ENCODE peak calls at places on chromosome 18, in eight cellular contexts. B, N, K, G, C, V, T and M are unnamed samples.
A peak's percentile ranks its signal among the peaks of the same experiment; 100 is the strongest.

GRCh38 chr18:30406728-30407127 is 635.8 kb downstream of the DSC3 start:
- DNase-seq in B (no peak), N (no peak), K (no peak), G (no peak), C (no peak), V (no peak), T (no peak), M (no peak)

GRCh38 chr18:2654105-2654827 is 1.3 kb upstream of the SMCHD1 start:
- DNase-seq in B (no peak), N (no peak), K (no peak), G (no peak), C (no peak), V (no peak), T (no peak), M (no peak)

GRCh38 chr18:48230459-48231113 is 178.6 kb downstream of the ZBTB7C start:
- DNase-seq in B (peak; percentile 84), N (no peak), K (no peak), G (no peak), C (no peak), V (peak; percentile 87), T (no peak), M (no peak)

GRCh38 chr18:13271512-13271911 is 53.0 kb downstream of the LDLRAD4 start:
- DNase-seq in B (no peak), N (no peak), K (no peak), G (no peak), C (no peak), V (no peak), T (no peak), M (no peak)

GRCh38 chr18:3468833-3469232 is 18.9 kb downstream of the TGIF1 start:
- DNase-seq in B (no peak), N (no peak), K (no peak), G (no peak), C (no peak), V (no peak), T (no peak), M (no peak)

GRCh38 chr18:70072678-70073077 is 125.0 kb upstream of the CD226 start:
- DNase-seq in B (no peak), N (no peak), K (no peak), G (no peak), C (no peak), V (no peak), T (no peak), M (no peak)

GRCh38 chr18:80250740-80251364 is 3.5 kb upstream of the PARD6G start:
- DNase-seq in B (no peak), N (no peak), K (no peak), G (no peak), C (no peak), V (no peak), T (no peak), M (no peak)

GRCh38 chr18:46343940-46344372 is 239.8 kb downstream of the HAUS1 start:
- DNase-seq in B (peak; percentile 59), N (no peak), K (no peak), G (peak; percentile 65), C (no peak), V (no peak), T (no peak), M (no peak)

GRCh38 chr18:21243041-21243431 is 1.0 kb downstream of the GREB1L start:
- DNase-seq in B (no peak), N (peak; percentile 40), K (no peak), G (no peak), C (no peak), V (peak; percentile 42), T (no peak), M (no peak)

DNA sequence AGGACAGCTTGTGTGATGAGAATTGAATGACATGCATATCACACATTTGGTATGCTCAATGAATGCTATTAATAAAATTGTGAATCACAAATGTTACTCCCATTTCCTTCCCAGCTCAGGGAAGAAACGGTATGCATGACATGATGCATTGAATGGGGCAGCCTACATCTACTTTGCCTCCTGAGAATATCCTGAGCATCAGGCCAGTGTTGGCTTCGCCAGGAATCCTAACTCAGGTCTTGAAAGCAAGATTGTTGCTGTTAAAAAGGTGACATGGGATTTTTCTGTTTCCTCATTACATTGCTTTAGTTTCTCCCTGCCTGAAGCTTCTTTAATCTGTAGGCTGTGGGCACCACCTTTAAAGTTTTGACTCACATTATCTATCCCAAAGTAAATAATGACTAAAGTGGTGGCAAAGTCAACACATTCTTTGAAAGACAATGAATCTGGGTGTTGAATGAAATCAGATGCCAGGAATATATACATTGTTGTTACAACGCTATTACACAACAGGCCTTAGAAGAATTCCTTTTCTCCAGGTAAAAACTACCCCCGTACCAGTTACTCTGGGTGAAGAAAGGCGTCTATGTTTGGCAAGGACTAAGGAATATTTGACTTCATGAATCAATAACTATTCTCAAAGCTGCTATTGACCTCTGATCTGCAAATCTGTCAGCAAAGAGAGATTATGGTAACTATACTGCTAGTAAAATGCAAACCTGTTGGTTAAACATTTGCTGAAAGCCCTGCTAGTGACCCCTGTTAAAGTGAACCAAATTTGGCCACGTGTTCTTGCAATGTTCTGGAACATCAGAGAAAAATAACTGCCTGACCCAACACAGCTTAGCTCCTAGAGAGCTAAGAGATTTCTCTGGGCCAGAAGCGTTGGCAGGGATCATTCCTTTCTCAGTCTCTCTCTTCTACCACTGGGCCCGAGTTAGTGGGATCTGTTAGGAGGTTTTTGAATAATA is 30.5 kb upstream of the NEDD4L start:
- DNase-seq in B (no peak), N (no peak), K (no peak), G (no peak), C (no peak), V (no peak), T (no peak), M (no peak)
- H3K27ac ChIP-seq in B (no peak overlapping the region), N (no peak overlapping the region), K (peak overlapping the region; percentile 51), G (no peak overlapping the region), C (no peak overlapping the region), V (no peak overlapping the region), T (peak overlapping the region; percentile 77), M (peak overlapping the region; percentile 56)

GRCh38 chr18:1103567-1103966 is 198.9 kb downstream of the ADCYAP1 start:
- DNase-seq in B (no peak), N (no peak), K (no peak), G (no peak), C (no peak), V (no peak), T (no peak), M (no peak)

GRCh38 chr18:1104265-1104792 is 199.7 kb downstream of the ADCYAP1 start:
- DNase-seq in B (no peak), N (no peak), K (no peak), G (no peak), C (no peak), V (no peak), T (no peak), M (no peak)

GRCh38 chr18:1102848-1103247 is 198.2 kb downstream of the ADCYAP1 start:
- DNase-seq in B (no peak), N (no peak), K (no peak), G (no peak), C (no peak), V (no peak), T (no peak), M (no peak)
- TF ChIP-seq CTCF in B (no peak), N (no peak), K (no peak), G (no peak), C (no peak), V (peak; percentile 8), T (no peak), M (no peak)

GRCh38 chr18:25228410-25228809 is 123.6 kb downstream of the ZNF521 start:
- DNase-seq in B (no peak), N (no peak), K (no peak), G (no peak), C (no peak), V (no peak), T (no peak), M (no peak)

GRCh38 chr18:25229080-25229479 is 122.9 kb downstream of the ZNF521 start:
- DNase-seq in B (no peak), N (no peak), K (no peak), G (no peak), C (no peak), V (no peak), T (no peak), M (no peak)

GRCh38 chr18:25229858-25230257 is 122.1 kb downstream of the ZNF521 start:
- DNase-seq in B (no peak), N (no peak), K (no peak), G (no peak), C (no peak), V (no peak), T (no peak), M (no peak)

GRCh38 chr18:25231327-25231691 is 120.7 kb downstream of the ZNF521 start:
- DNase-seq in B (peak; percentile 57), N (peak; percentile 49), K (no peak), G (peak; percentile 72), C (no peak), V (no peak), T (no peak), M (no peak)

GRCh38 chr18:25230658-25231326 is 121.2 kb downstream of the ZNF521 start:
- DNase-seq in B (peak; percentile 81), N (peak; percentile 76), K (peak; percentile 72), G (peak; percentile 93), C (no peak), V (no peak), T (no peak), M (no peak)
- H3K4me1 ChIP-seq in B (peaks cover 24% of the 10 kb centered on the region), N (peaks cover 9% of the 10 kb centered on the region), K (no peaks in the 10 kb centered on the region), G (peaks cover 22% of the 10 kb centered on the region), C (peaks cover 40% of the 10 kb centered on the region), V (peaks cover 14% of the 10 kb centered on the region), T (peaks cover 8% of the 10 kb centered on the region), M (no peaks in the 10 kb centered on the region)

GRCh38 chr18:10047237-10047636 is 133.4 kb downstream of the VAPA start:
- DNase-seq in B (no peak), N (no peak), K (no peak), G (no peak), C (no peak), V (no peak), T (no peak), M (no peak)

GRCh38 chr18:10051877-10052631 is 138.2 kb downstream of the VAPA start:
- DNase-seq in B (peak; percentile 72), N (no peak), K (no peak), G (peak; percentile 96), C (no peak), V (no peak), T (no peak), M (no peak)

GRCh38 chr18:10052871-10053270 is 139.1 kb downstream of the VAPA start:
- DNase-seq in B (no peak), N (no peak), K (no peak), G (no peak), C (no peak), V (no peak), T (no peak), M (no peak)

GRCh38 chr18:10050956-10051355 is 137.1 kb downstream of the VAPA start:
- DNase-seq in B (no peak), N (no peak), K (no peak), G (no peak), C (no peak), V (no peak), T (no peak), M (no peak)

DNA sequence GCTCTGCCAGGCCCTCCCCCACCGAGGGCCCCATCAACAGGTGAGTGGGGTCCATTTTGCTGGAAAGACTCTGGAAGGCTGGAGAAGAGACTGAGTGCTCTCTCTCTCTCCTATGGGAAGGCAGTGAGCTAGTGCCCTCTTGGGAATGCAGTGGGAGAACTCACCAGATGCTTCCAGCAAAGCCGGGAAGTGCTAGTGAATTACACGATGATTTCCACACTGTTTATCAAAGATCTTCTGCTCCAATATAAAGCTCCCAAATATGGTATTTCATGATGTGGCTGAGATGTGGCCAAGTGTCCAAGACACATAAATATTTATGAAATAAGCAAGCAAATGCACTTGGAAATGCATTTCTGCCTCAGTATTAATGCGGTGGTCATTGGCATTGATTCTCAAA is 135.9 kb downstream of the VAPA start:
- DNase-seq in B (no peak), N (no peak), K (no peak), G (no peak), C (no peak), V (no peak), T (no peak), M (no peak)
- H3K27ac ChIP-seq in B (no peak overlapping the region), N (no peak overlapping the region), K (no peak overlapping the region), G (peak overlapping the region; percentile 66), C (no peak overlapping the region), V (no peak overlapping the region), T (peak overlapping the region; percentile 85), M (no peak overlapping the region)

GRCh38 chr18:36752929-36753865 is 75.6 kb downstream of the TPGS2 start:
- DNase-seq in B (no peak), N (no peak), K (no peak), G (no peak), C (no peak), V (no peak), T (no peak), M (no peak)
- TF ChIP-seq CTCF in B (no peak), N (no peak), K (no peak), G (no peak), C (no peak), V (no peak), T (no peak), M (no peak)